ENCODE peak calls at places on chromosomes 2 and 18, in four cellular contexts. K is NCI-H345; R is stimulated activated CD4-positive, alpha-beta T cell treated with anti-CD3 and anti-CD28 coated beads, Interleukin-2, amount 100 ng/mL, for 4 hours; B is C1 segment of cervical spinal cord. W is an unnamed sample.

GRCh38 chr2:62785216-62785615 is 79.7 kb downstream of the EHBP1 start:
- DNase-seq in K (no peak), R (no peak), B (no peak), W (no peak)

GRCh38 chr2:46716806-46717732 is 198.5 kb downstream of the MCFD2 start:
- DNase-seq in K (no peak), R (no peak), B (no peak), W (no peak)

GRCh38 chr2:233728723-233729301 is at the start of gene UGT1A3:
- DNase-seq in K (no peak), R (no peak), B (no peak), W (no peak)

GRCh38 chr2:9806298-9806610 is 37.0 kb upstream of the TAF1B start:
- DNase-seq in K (no peak), R (no peak), B (no peak), W (no peak)

GRCh38 chr18:2981212-2981728 is 31.7 kb downstream of the LPIN2 start:
- DNase-seq in K (no peak), R (no peak), B (no peak), W (no peak)

GRCh38 chr18:77096936-77097886 is 35.4 kb downstream of the MBP start:
- DNase-seq in K (peak), R (no peak), B (no peak), W (no peak)

GRCh38 chr18:33440384-33441043 is at the start of gene CCDC178:
- DNase-seq in K (peak), R (no peak), B (no peak), W (no peak)

GRCh38 chr2:161988589-161988988 is 85.4 kb downstream of the DPP4 start:
- DNase-seq in K (no peak), R (no peak), B (no peak), W (no peak)

GRCh38 chr18:36101943-36102342 is 27.2 kb downstream of the SLC39A6 start:
- DNase-seq in K (no peak), R (no peak), B (no peak), W (no peak)

GRCh38 chr2:120651818-120652217 is 83.8 kb upstream of the GLI2 start:
- DNase-seq in K (no peak), R (no peak), B (no peak), W (no peak)

GRCh38 chr2:162092008-162092390 is 18.0 kb upstream of the DPP4 start:
- DNase-seq in K (no peak), R (no peak), B (no peak), W (peak)

GRCh38 chr2:73260338-73260984 is 23.8 kb downstream of the FBXO41 start:
- DNase-seq in K (no peak), R (no peak), B (no peak), W (peak)

GRCh38 chr2:45823723-45824206 is 172.3 kb downstream of the PRKCE start:
- DNase-seq in K (peak), R (no peak), B (peak), W (peak)

GRCh38 chr2:96098900-96099590 is 17.3 kb downstream of the ADRA2B start:
- DNase-seq in K (no peak), R (no peak), B (no peak), W (no peak)

GRCh38 chr2:241545113-241545512 is 13.4 kb upstream of the BOK start:
- DNase-seq in K (no peak), R (no peak), B (no peak), W (no peak)

GRCh38 chr2:218255441-218255840 is 5.4 kb upstream of the GPBAR1 start:
- DNase-seq in K (no peak), R (no peak), B (no peak), W (no peak)

GRCh38 chr2:41806286-41806685 is 241.5 kb upstream of the PKDCC start:
- DNase-seq in K (no peak), R (no peak), B (no peak), W (no peak)

GRCh38 chr18:51138936-51139335 is 58.5 kb downstream of the MEX3C start:
- DNase-seq in K (no peak), R (no peak), B (no peak), W (no peak)

GRCh38 chr18:11851156-11852047 is at the start of gene CHMP1B:
- DNase-seq in K (peak), R (peak), B (peak), W (peak)

W was measured in dorsolateral prefrontal cortex.